ENCODE peak calls at places on chromosomes 16 and 17, in six cellular contexts. M is mesendoderm, Q is mesenchymal stem cell, C is neuronal stem cell, T is H9, U is H1. V is an unnamed sample.

GRCh38 chr16:87235810-87236515 is 81.2 kb downstream of the C16orf95 start:
- DNase-seq in Q (no peak), M (peak), U (peak), C (no peak), T (peak), V (no peak)

GRCh38 chr16:55155815-55156214 is 168.2 kb upstream of the IRX6 start:
- DNase-seq in U (no peak), Q (no peak), M (peak), T (peak), C (no peak), V (no peak)

GRCh38 chr17:51372345-51373004 is 112.1 kb downstream of the UTP18 start:
- DNase-seq in Q (peak), U (no peak), M (peak), C (no peak), T (peak), V (peak)

GRCh38 chr17:33572615-33573014 is 279.5 kb upstream of the ASIC2 start:
- DNase-seq in T (peak), U (no peak), Q (peak), M (peak), C (no peak), V (no peak)

GRCh38 chr16:72247821-72248253 is 75.9 kb upstream of the PMFBP1 start:
- DNase-seq in U (no peak), Q (peak), T (no peak), M (no peak), C (no peak), V (peak)

GRCh38 chr16:84043486-84044107 is 1.0 kb upstream of the SLC38A8 start:
- DNase-seq in T (no peak), U (no peak), M (peak), Q (no peak), C (no peak), V (peak)

GRCh38 chr16:10846213-10846998 is 27.8 kb upstream of the TVP23A start:
- DNase-seq in C (no peak), Q (no peak), T (no peak), U (no peak), M (no peak), V (no peak)

GRCh38 chr17:42566215-42566872 is 556 bp upstream of the MLX start:
- DNase-seq in Q (no peak), C (no peak), M (no peak), U (no peak), T (no peak), V (no peak)

GRCh38 chr16:23701045-23701444 is 12.0 kb downstream of the ERN2 start:
- DNase-seq in C (no peak), M (no peak), T (no peak), U (no peak), Q (no peak), V (no peak)

GRCh38 chr16:47056704-47057630 is 83.5 kb upstream of the DNAJA2 start:
- DNase-seq in Q (no peak), M (no peak), U (no peak), T (no peak), C (no peak), V (no peak)

GRCh38 chr17:83170571-83171260 is 91.3 kb downstream of the METRNL start:
- DNase-seq in U (no peak), M (no peak), C (no peak), Q (no peak), T (no peak), V (no peak)

GRCh38 chr17:4433515-4434031 is at the start of gene SPNS3:
- DNase-seq in T (no peak), C (no peak), Q (no peak), U (no peak), M (no peak), V (no peak)

GRCh38 chr16:52545544-52546262 is 1.2 kb downstream of the TOX3 start:
- DNase-seq in M (peak), Q (no peak), C (no peak), T (no peak), U (peak), V (no peak)

GRCh38 chr17:35214192-35214591 is 20.0 kb upstream of the SLC35G3 start:
- DNase-seq in Q (no peak), M (no peak), T (no peak), U (no peak), C (no peak), V (no peak)

GRCh38 chr17:57889892-57890856 is 40.3 kb upstream of the MRPS23 start:
- DNase-seq in C (no peak), Q (peak), T (no peak), U (no peak), M (no peak), V (peak)

GRCh38 chr16:58339452-58339938 is 44.7 kb upstream of the PRSS54 start:
- DNase-seq in U (no peak), M (peak), Q (peak), C (no peak), T (peak), V (no peak)

GRCh38 chr17:27496501-27496943 is 40.3 kb downstream of the KSR1 start:
- DNase-seq in U (no peak), C (no peak), M (peak), Q (no peak), T (peak), V (no peak)

GRCh38 chr16:31072540-31073072 is 1.4 kb downstream of the ZNF668 start:
- DNase-seq in M (peak), U (no peak), C (peak), Q (peak), T (no peak), V (peak)

GRCh38 chr17:40038882-40039513 is 15.2 kb downstream of the MED24 start:
- DNase-seq in U (peak), T (peak), M (peak), Q (peak), C (no peak), V (peak)

GRCh38 chr16:361872-362701 is 8.3 kb downstream of the MRPL28 start:
- DNase-seq in M (peak), C (peak), U (peak), Q (peak), T (peak), V (peak)

GRCh38 chr16:53147500-53148065 is 92.8 kb downstream of the CHD9 start:
- DNase-seq in Q (no peak), C (no peak), U (no peak), T (no peak), M (no peak), V (no peak)

GRCh38 chr16:66592814-66593213 is 11.7 kb upstream of the CMTM3 start:
- DNase-seq in C (no peak), U (no peak), Q (no peak), M (no peak), T (no peak), V (no peak)

GRCh38 chr16:89536886-89537548 is 23.5 kb upstream of the RPL13 start:
- DNase-seq in T (no peak), M (no peak), U (no peak), C (no peak), Q (no peak), V (no peak)

GRCh38 chr16:21300309-21301167 is 22.4 kb upstream of the CRYM start:
- DNase-seq in C (peak), T (peak), U (peak), Q (peak), M (peak), V (peak)

GRCh38 chr17:9839433-9839832 is 13.7 kb downstream of the GLP2R start:
- DNase-seq in T (peak), M (peak), Q (no peak), C (no peak), U (no peak), V (peak)

GRCh38 chr17:67435122-67435521 is 58.0 kb downstream of the PITPNC1 start:
- DNase-seq in T (no peak), M (no peak), U (no peak), C (no peak), Q (peak), V (no peak)

GRCh38 chr16:12291989-12292759 is 315.6 kb downstream of the SNX29 start:
- DNase-seq in C (no peak), U (no peak), T (no peak), Q (no peak), M (no peak), V (no peak)

GRCh38 chr17:57461082-57461481 is 204.8 kb downstream of the MSI2 start:
- DNase-seq in M (no peak), U (no peak), Q (no peak), C (no peak), T (no peak), V (peak)

GRCh38 chr16:89049484-89050118 is 44.1 kb upstream of the ACSF3 start:
- DNase-seq in U (no peak), M (no peak), T (no peak), C (no peak), Q (no peak), V (no peak)

GRCh38 chr16:86509759-86510464 is 415 bp upstream of the FOXF1 start:
- DNase-seq in U (peak), M (peak), C (peak), Q (peak), T (peak), V (peak)

GRCh38 chr16:30797670-30798309 is 10.8 kb upstream of the ZNF629 start:
- DNase-seq in U (no peak), Q (no peak), M (peak), T (no peak), C (no peak), V (no peak)

GRCh38 chr16:72469932-72470331 is 298.0 kb upstream of the PMFBP1 start:
- DNase-seq in Q (no peak), M (no peak), C (no peak), T (no peak), U (no peak), V (no peak)

GRCh38 chr17:76153640-76154039 is 12.6 kb upstream of the FOXJ1 start:
- DNase-seq in U (no peak), T (peak), C (no peak), Q (peak), M (peak), V (peak)

GRCh38 chr17:57561072-57561861 is 183.8 kb downstream of the CCDC182 start:
- DNase-seq in C (no peak), U (no peak), T (no peak), Q (no peak), M (no peak), V (no peak)

GRCh38 chr16:85029413-85029794 is 1.8 kb downstream of the KIAA0513 start:
- DNase-seq in Q (peak), T (no peak), M (peak), U (no peak), C (no peak), V (peak)

GRCh38 chr17:46764709-46765401 is 53.6 kb downstream of the WNT3 start:
- DNase-seq in Q (peak), T (no peak), C (no peak), U (peak), M (peak), V (peak)

GRCh38 chr17:65163990-65164495 is 26.9 kb downstream of the RGS9 start:
- DNase-seq in C (no peak), Q (peak), U (no peak), M (peak), T (peak), V (peak)

GRCh38 chr17:65169691-65170090 is 32.5 kb downstream of the RGS9 start:
- DNase-seq in Q (no peak), T (no peak), C (no peak), U (no peak), M (no peak), V (no peak)

GRCh38 chr17:65167581-65167980 is 30.4 kb downstream of the RGS9 start:
- DNase-seq in U (no peak), M (no peak), C (no peak), T (no peak), Q (no peak), V (no peak)

GRCh38 chr17:65170839-65171238 is 33.7 kb downstream of the RGS9 start:
- DNase-seq in U (no peak), M (no peak), C (no peak), Q (peak), T (no peak), V (peak)

DNA sequence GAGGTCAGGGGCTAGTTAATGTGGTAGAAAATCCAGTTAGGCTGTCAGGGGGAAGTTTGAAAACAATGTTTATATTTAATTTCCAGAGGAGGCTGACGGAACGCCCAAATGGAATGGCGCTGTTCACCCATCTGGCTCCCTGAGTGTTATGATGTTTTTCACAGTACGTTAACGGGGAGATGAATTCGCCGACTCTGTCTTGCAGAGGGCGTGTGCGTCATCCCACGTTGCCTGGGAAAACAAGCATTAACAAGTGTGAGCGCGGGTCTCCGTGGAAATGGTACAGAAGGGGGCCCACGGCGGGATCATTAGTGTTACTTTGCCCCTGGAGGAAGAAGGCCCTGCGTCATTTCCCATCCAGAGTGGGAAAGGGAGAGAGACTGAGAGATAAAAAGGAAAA is 29.6 kb downstream of the RGS9 start:
- DNase-seq in Q (no peak), C (no peak), U (no peak), T (no peak), M (no peak), V (peak)
- H2BK15ac ChIP-seq in Q (no peak), C (no peak), U (no peak), T (no peak), M (no peak), V (no peak)

GRCh38 chr17:53454337-53454736 is 368.4 kb upstream of the KIF2B start:
- DNase-seq in Q (no peak), T (no peak), M (peak), C (no peak), U (no peak), V (no peak)
- H2BK15ac ChIP-seq in Q (no peak), T (no peak), M (no peak), C (no peak), U (no peak), V (no peak)

GRCh38 chr16:29675811-29676643 is 3.0 kb upstream of the QPRT start:
- DNase-seq in M (peak), Q (peak), U (no peak), C (no peak), T (peak), V (peak)

GRCh38 chr16:29676989-29677388 is 2.0 kb upstream of the QPRT start:
- DNase-seq in C (no peak), Q (no peak), M (no peak), U (no peak), T (no peak), V (no peak)

GRCh38 chr16:29678691-29679267 is at the start of gene QPRT:
- DNase-seq in T (peak), Q (peak), M (peak), C (peak), U (peak), V (peak)

GRCh38 chr16:29683543-29684090 is 4.6 kb downstream of the QPRT start:
- DNase-seq in Q (no peak), T (no peak), C (no peak), M (no peak), U (no peak), V (no peak)

GRCh38 chr16:29680180-29680598 is 1.2 kb downstream of the QPRT start:
- DNase-seq in Q (no peak), T (no peak), M (peak), C (no peak), U (no peak), V (no peak)
- H2BK15ac ChIP-seq in Q (no peak), T (no peak), M (no peak), C (peak), U (peak), V (no peak)

GRCh38 chr16:75380870-75381269 is 52.4 kb downstream of the CFDP1 start:
- DNase-seq in Q (peak), M (no peak), C (no peak), U (no peak), T (no peak), V (peak)
- H2BK15ac ChIP-seq in Q (no peak), M (no peak), C (no peak), U (no peak), T (no peak), V (peak)

GRCh38 chr16:68356919-68357286 is 46.1 kb downstream of the PRMT7 start:
- DNase-seq in M (no peak), Q (peak), C (no peak), T (no peak), U (no peak), V (no peak)
- H2BK15ac ChIP-seq in M (no peak), Q (no peak), C (no peak), T (no peak), U (no peak), V (no peak)

GRCh38 chr16:81575834-81576233 is 131.2 kb downstream of the CMIP start:
- DNase-seq in C (no peak), U (no peak), T (no peak), M (no peak), Q (no peak), V (no peak)
- H2BK15ac ChIP-seq in C (no peak), U (no peak), T (no peak), M (no peak), Q (no peak), V (no peak)

GRCh38 chr17:6126768-6127167 is 56.6 kb downstream of the WSCD1 start:
- DNase-seq in U (no peak), Q (no peak), M (no peak), C (no peak), T (no peak), V (no peak)
- H2BK15ac ChIP-seq in U (no peak), Q (no peak), M (no peak), C (no peak), T (no peak), V (no peak)

GRCh38 chr17:44360144-44360533 is 3.5 kb downstream of the FAM171A2 start:
- DNase-seq in Q (no peak), T (no peak), U (no peak), C (no peak), M (no peak), V (no peak)
- H2BK15ac ChIP-seq in Q (no peak), T (no peak), U (no peak), C (no peak), M (no peak), V (no peak)

GRCh38 chr17:60086822-60087591 is 8.3 kb upstream of the HEATR6 start:
- DNase-seq in C (no peak), M (peak), Q (peak), U (no peak), T (no peak), V (peak)
- H2BK15ac ChIP-seq in C (no peak), M (no peak), Q (no peak), U (no peak), T (no peak), V (peak)

V was measured in IMR-90.